ENCODE peak calls at places on chromosomes 7 and 10, in four cellular contexts. E is T-helper 17 cell, B is breast epithelium, Q is T follicular helper cell. S is an unnamed sample.

GRCh38 chr10:103044942-103045489 is 126.9 kb downstream of the CNNM2 start:
- DNase-seq in B (no peak), E (no peak), Q (no peak), S (no peak)

GRCh38 chr7:158595068-158595467 is 7.4 kb upstream of the PTPRN2 start:
- DNase-seq in Q (no peak), B (no peak), E (no peak), S (no peak)

GRCh38 chr7:157593541-157593940 is 256.7 kb downstream of the DNAJB6 start:
- DNase-seq in B (no peak), E (no peak), Q (no peak), S (no peak)

GRCh38 chr10:78220781-78221180 is 187.1 kb downstream of the RPS24 start:
- DNase-seq in E (no peak), Q (no peak), B (no peak), S (no peak)

GRCh38 chr7:147535619-147536200 is 1054.9 kb upstream of the C7orf33 start:
- DNase-seq in B (no peak), Q (no peak), E (no peak), S (no peak)

GRCh38 chr7:155169081-155169480 is 99.0 kb downstream of the HTR5A start:
- DNase-seq in E (no peak), B (no peak), Q (no peak), S (no peak)

GRCh38 chr10:110916554-110917346 is 2.2 kb downstream of the BBIP1 start:
- DNase-seq in Q (no peak), B (no peak), E (no peak), S (no peak)

GRCh38 chr10:14173706-14174594 is 156.8 kb downstream of the FRMD4A start:
- DNase-seq in E (no peak), Q (no peak), B (no peak), S (no peak)

GRCh38 chr7:2921748-2922147 is 77.6 kb upstream of the GNA12 start:
- DNase-seq in Q (no peak), E (no peak), B (no peak), S (no peak)

GRCh38 chr7:130941322-130942210 is 207.6 kb upstream of the KLF14 start:
- DNase-seq in E (peak; percentile 50), B (no peak), Q (no peak), S (peak; percentile 79)

GRCh38 chr7:27142562-27143021 is 889 bp downstream of the HOXA5 start:
- DNase-seq in Q (no peak), B (no peak), E (no peak), S (no peak)

GRCh38 chr10:79982486-79982800 is 33.5 kb upstream of the SFTPD start:
- DNase-seq in Q (no peak), E (no peak), B (no peak), S (no peak)

GRCh38 chr10:63744060-63744941 is 223.1 kb downstream of the REEP3 start:
- DNase-seq in E (no peak), Q (no peak), B (no peak), S (no peak)

GRCh38 chr10:125029584-125030242 is 87.8 kb downstream of the ZRANB1 start:
- DNase-seq in E (no peak), B (no peak), Q (no peak), S (no peak)

GRCh38 chr10:96857613-96858012 is 25.5 kb downstream of the LCOR start:
- DNase-seq in B (no peak), E (no peak), Q (no peak), S (no peak)

GRCh38 chr7:155471728-155472127 is 13.8 kb downstream of the EN2 start:
- DNase-seq in E (no peak), Q (no peak), B (no peak), S (no peak)

GRCh38 chr10:116627386-116627933 is 6.7 kb downstream of the PNLIPRP2 start:
- DNase-seq in E (no peak), Q (no peak), B (no peak), S (peak; percentile 25)

GRCh38 chr7:26200113-26200443 is 468 bp downstream of the HNRNPA2B1 start:
- DNase-seq in Q (peak; percentile 71), E (peak; percentile 58), B (peak; percentile 70), S (peak; percentile 72)

GRCh38 chr7:47327698-47328391 is 254.1 kb downstream of the TNS3 start:
- DNase-seq in B (peak; percentile 82), E (no peak), Q (no peak), S (peak; percentile 68)

GRCh38 chr7:2633538-2634264 is 1.9 kb downstream of the TTYH3 start:
- DNase-seq in E (no peak), B (no peak), Q (no peak), S (peak; percentile 62)

GRCh38 chr10:17128261-17128660 is 1.4 kb downstream of the CUBN start:
- DNase-seq in Q (no peak), B (no peak), E (no peak), S (no peak)

GRCh38 chr10:71218046-71218832 is 5.9 kb downstream of the UNC5B start:
- DNase-seq in E (no peak), Q (no peak), B (peak; percentile 50), S (peak; percentile 48)

GRCh38 chr7:38675500-38676106 is 44.4 kb upstream of the AMPH start:
- DNase-seq in E (no peak), B (no peak), Q (no peak), S (no peak)

GRCh38 chr10:124916098-124916584 is 25.8 kb upstream of the ZRANB1 start:
- DNase-seq in B (no peak), E (no peak), Q (no peak), S (no peak)

GRCh38 chr10:1643911-1644810 is 93.2 kb downstream of the ADARB2 start:
- DNase-seq in B (peak; percentile 20), Q (no peak), E (no peak), S (no peak)

GRCh38 chr10:15229268-15229667 is 60.8 kb upstream of the NMT2 start:
- DNase-seq in B (no peak), Q (no peak), E (no peak), S (no peak)

GRCh38 chr7:116772926-116773749 is 89.2 kb upstream of the CAPZA2 start:
- DNase-seq in E (no peak), B (no peak), Q (no peak), S (no peak)

GRCh38 chr10:79073784-79074432 is 5.1 kb downstream of the ZMIZ1 start:
- DNase-seq in Q (no peak), E (no peak), B (no peak), S (no peak)

GRCh38 chr10:23696476-23696875 is 257.6 kb downstream of the OTUD1 start:
- DNase-seq in E (no peak), B (no peak), Q (no peak), S (no peak)

GRCh38 chr7:52500796-52501195 is 534.6 kb upstream of the POM121L12 start:
- DNase-seq in B (no peak), E (no peak), Q (no peak), S (peak; percentile 13)

GRCh38 chr7:113710310-113711106 is 208.3 kb downstream of the PPP1R3A start:
- DNase-seq in B (no peak), E (no peak), Q (no peak), S (peak; percentile 52)

GRCh38 chr7:140342732-140343514 is 55.4 kb downstream of the SLC37A3 start:
- DNase-seq in E (no peak), B (no peak), Q (no peak), S (peak; percentile 60)

GRCh38 chr10:71131508-71132088 is 80.8 kb upstream of the UNC5B start:
- DNase-seq in Q (no peak), B (no peak), E (no peak), S (no peak)

GRCh38 chr7:150345012-150345411 is 3.6 kb upstream of the RARRES2 start:
- DNase-seq in Q (no peak), B (no peak), E (no peak), S (no peak)

GRCh38 chr7:80732635-80733034 is 94.2 kb downstream of the CD36 start:
- DNase-seq in Q (no peak), B (no peak), E (no peak), S (peak; percentile 37)

GRCh38 chr10:42949287-42949686 is 127.6 kb upstream of the RET start:
- DNase-seq in Q (no peak), B (no peak), E (no peak), S (no peak)

GRCh38 chr10:115956225-115957009 is 316.6 kb downstream of the GFRA1 start:
- DNase-seq in Q (no peak), E (no peak), B (no peak), S (no peak)

GRCh38 chr7:129122086-129122750 is 22.3 kb upstream of the TSPAN33 start:
- DNase-seq in B (no peak), Q (no peak), E (no peak), S (no peak)

GRCh38 chr10:43193496-43194080 is 55.3 kb downstream of the CSGALNACT2 start:
- DNase-seq in E (no peak), B (no peak), Q (no peak), S (no peak)